ENCODE peak calls at places on chromosomes 13 and 19, in four cellular contexts. C is heart left ventricle, A is GM04504, U is NCI-H1930. O is an unnamed sample.

GRCh38 chr13:112733661-112734379 is 44.0 kb downstream of the ATP11A start:
- DNase-seq in C (no peak), A (no peak), U (peak), O (peak)

GRCh38 chr19:48835734-48836088 is 580 bp downstream of the HSD17B14 start:
- DNase-seq in C (peak), A (peak), U (peak), O (peak)

GRCh38 chr19:51137812-51138425 is 4.2 kb upstream of the SIGLEC7 start:
- DNase-seq in A (no peak), C (no peak), U (no peak), O (no peak)

GRCh38 chr13:30196025-30196424 is 111.3 kb downstream of the KATNAL1 start:
- DNase-seq in C (no peak), U (no peak), A (peak), O (no peak)

GRCh38 chr19:43555185-43555770 is 20.0 kb downstream of the XRCC1 start:
- DNase-seq in A (peak), C (peak), U (peak), O (peak)

GRCh38 chr13:101706651-101707050 is 254.2 kb downstream of the ITGBL1 start:
- DNase-seq in C (no peak), U (no peak), A (peak), O (no peak)

GRCh38 chr13:81017525-81018152 is 676.7 kb upstream of the SPRY2 start:
- DNase-seq in U (peak), A (peak), C (no peak), O (peak)

GRCh38 chr19:38361633-38362075 is 12.7 kb upstream of the PSMD8 start:
- DNase-seq in U (peak), C (peak), A (no peak), O (peak)

GRCh38 chr13:29844441-29844840 is 6.0 kb downstream of the UBL3 start:
- DNase-seq in C (no peak), A (no peak), U (no peak), O (no peak)

GRCh38 chr13:27194209-27194608 is 22.6 kb upstream of the USP12 start:
- DNase-seq in U (no peak), C (no peak), A (no peak), O (no peak)

GRCh38 chr13:89930861-89931260 is 1416.6 kb upstream of the MIR17HG start:
- DNase-seq in C (no peak), A (no peak), U (no peak), O (no peak)

GRCh38 chr19:44539236-44539819 is 9.9 kb upstream of the CEACAM20 start:
- DNase-seq in U (no peak), A (peak), C (no peak), O (no peak)

GRCh38 chr13:21074601-21075302 is 13.4 kb upstream of the LATS2 start:
- DNase-seq in U (no peak), A (no peak), C (peak), O (no peak)

GRCh38 chr13:19382111-19382510 is 179.2 kb downstream of the TPTE2 start:
- DNase-seq in A (no peak), U (no peak), C (no peak), O (no peak)

GRCh38 chr19:2613507-2614295 is 88.8 kb downstream of the GNG7 start:
- DNase-seq in U (peak), A (no peak), C (no peak), O (no peak)

GRCh38 chr13:101785858-101786257 is 333.4 kb downstream of the ITGBL1 start:
- DNase-seq in A (no peak), C (peak), U (peak), O (peak)

GRCh38 chr13:31054632-31055031 is 107.1 kb downstream of the HSPH1 start:
- DNase-seq in C (no peak), A (no peak), U (no peak), O (no peak)

GRCh38 chr19:55248166-55248675 is 10.6 kb downstream of the PPP6R1 start:
- DNase-seq in U (no peak), C (no peak), A (no peak), O (no peak)